ENCODE peak calls at places on chromosomes 4 and X, in four cellular contexts. K, U, E and D are unnamed samples.

GRCh38 chrX:118261136-118261535 is 84.8 kb upstream of the WDR44 start:
- DNase-seq in K (no peak), U (no peak), E (no peak), D (no peak)

GRCh38 chr4:142181021-142181420 is 544.6 kb downstream of the IL15 start:
- DNase-seq in K (no peak), U (no peak), E (no peak), D (no peak)

GRCh38 chr4:52657630-52658501 is 1.2 kb downstream of the USP46 start:
- DNase-seq in K (peak), U (peak), E (no peak), D (no peak)

GRCh38 chr4:10721616-10722015 is 37.0 kb upstream of the CLNK start:
- DNase-seq in K (no peak), U (no peak), E (no peak), D (no peak)

GRCh38 chr4:77375866-77376607 is 219.0 kb downstream of the CCNG2 start:
- DNase-seq in K (no peak), U (no peak), E (no peak), D (no peak)

GRCh38 chr4:29047341-29048041 is 1672.7 kb upstream of the PCDH7 start:
- DNase-seq in K (no peak), U (no peak), E (no peak), D (no peak)

GRCh38 chrX:64204252-64204651 is 1.3 kb downstream of the AMER1 start:
- DNase-seq in K (no peak), U (peak), E (no peak), D (peak)

GRCh38 chr4:147747787-147748454 is 16.0 kb downstream of the ARHGAP10 start:
- DNase-seq in K (no peak), U (no peak), E (no peak), D (no peak)

GRCh38 chr4:170068438-170069128 is 21.2 kb downstream of the AADAT start:
- DNase-seq in K (no peak), U (no peak), E (no peak), D (no peak)

GRCh38 chr4:89140168-89140759 is 28.9 kb downstream of the TIGD2 start:
- DNase-seq in K (no peak), U (no peak), E (no peak), D (no peak)

GRCh38 chr4:24722026-24722568 is 73.3 kb upstream of the SOD3 start:
- DNase-seq in K (no peak), U (no peak), E (no peak), D (no peak)

GRCh38 chr4:89307446-89308160 is at the start of gene GPRIN3:
- DNase-seq in K (no peak), U (peak), E (peak), D (peak)

GRCh38 chrX:136954930-136955329 is 74.4 kb upstream of the RBMX start:
- DNase-seq in K (peak), U (peak), E (peak), D (no peak)

GRCh38 chr4:102641796-102642195 is 119.0 kb downstream of the MANBA start:
- DNase-seq in K (no peak), U (no peak), E (no peak), D (no peak)

GRCh38 chr4:147938481-147938880 is 206.6 kb downstream of the ARHGAP10 start:
- DNase-seq in K (no peak), U (no peak), E (no peak), D (no peak)

GRCh38 chr4:82852751-82853053 is 38.3 kb downstream of the SEC31A start:
- DNase-seq in K (no peak), U (no peak), E (no peak), D (no peak)

GRCh38 chr4:128288689-128289106 is 1.1 kb upstream of the PGRMC2 start:
- DNase-seq in K (no peak), U (peak), E (peak), D (no peak)

GRCh38 chrX:107738272-107738671 is 37.3 kb downstream of the TSC22D3 start:
- DNase-seq in K (no peak), U (no peak), E (no peak), D (no peak)

GRCh38 chr4:29131304-29131703 is 1588.9 kb upstream of the PCDH7 start:
- DNase-seq in K (peak), U (no peak), E (no peak), D (no peak)

GRCh38 chrX:115560211-115560977 is 580 bp upstream of the PLS3 start:
- DNase-seq in K (peak), U (no peak), E (no peak), D (no peak)

GRCh38 chr4:127709456-127709855 is 20.7 kb upstream of the SLC25A31 start:
- DNase-seq in K (no peak), U (peak), E (no peak), D (no peak)

GRCh38 chrX:108312938-108313337 is 125.3 kb downstream of the COL4A6 start:
- DNase-seq in K (peak), U (peak), E (no peak), D (no peak)

GRCh38 chrX:117743469-117744251 is 372.9 kb downstream of the KLHL13 start:
- DNase-seq in K (no peak), U (no peak), E (no peak), D (no peak)

GRCh38 chr4:122930877-122931276 is 8.5 kb upstream of the NUDT6 start:
- DNase-seq in K (no peak), U (peak), E (no peak), D (no peak)

GRCh38 chr4:182549386-182549785 is 306.2 kb downstream of the TENM3 start:
- DNase-seq in K (no peak), U (no peak), E (no peak), D (no peak)

GRCh38 chrX:31153475-31154047 is 81.7 kb upstream of the FTHL17 start:
- DNase-seq in K (no peak), U (no peak), E (no peak), D (no peak)

GRCh38 chr4:124743711-124744110 is 31.2 kb upstream of the ANKRD50 start:
- DNase-seq in K (no peak), U (no peak), E (no peak), D (no peak)

GRCh38 chr4:20384456-20384855 is 132.8 kb downstream of the SLIT2 start:
- DNase-seq in K (no peak), U (no peak), E (no peak), D (no peak)

GRCh38 chr4:173591760-173592159 is 61.7 kb upstream of the HAND2 start:
- DNase-seq in K (peak), U (no peak), E (no peak), D (no peak)

GRCh38 chrX:63128509-63128908 is 222.6 kb downstream of the SPIN4 start:
- DNase-seq in K (peak), U (peak), E (peak), D (no peak)

GRCh38 chrX:40607381-40607780 is 15.8 kb upstream of the MPC1L start:
- DNase-seq in K (no peak), U (no peak), E (no peak), D (no peak)

GRCh38 chrX:3717742-3718420 is 4.4 kb upstream of the PRKX start:
- DNase-seq in K (no peak), U (no peak), E (no peak), D (no peak)

GRCh38 chr4:136690363-136690762 is 841.9 kb downstream of the PCDH18 start:
- DNase-seq in K (no peak), U (no peak), E (no peak), D (no peak)

GRCh38 chr4:40722576-40723161 is 27.1 kb upstream of the NSUN7 start:
- DNase-seq in K (no peak), U (no peak), E (peak), D (no peak)

GRCh38 chrX:333611-334311 is 15.2 kb upstream of the GTPBP6 start:
- DNase-seq in K (no peak), U (no peak), E (no peak), D (no peak)

GRCh38 chr4:173386751-173387150 is 12.2 kb downstream of the SCRG1 start:
- DNase-seq in K (no peak), U (no peak), E (no peak), D (no peak)

GRCh38 chr4:79294064-79294463 is 31.8 kb downstream of the NAA11 start:
- DNase-seq in K (no peak), U (no peak), E (no peak), D (no peak)